ENCODE peak calls at places on chromosomes 3 and 15, in four cellular contexts. Y, T, M and S are unnamed samples.

GRCh38 chr3:156637480-156638022 is 36.8 kb upstream of the TIPARP start:
- DNase-seq in Y (no peak), T (no peak), M (no peak), S (no peak)

GRCh38 chr3:42507751-42508335 is 5.4 kb downstream of the VIPR1 start:
- DNase-seq in Y (no peak), T (no peak), M (no peak), S (no peak)

GRCh38 chr15:42282926-42283325 is 9.7 kb upstream of the TMEM87A start:
- DNase-seq in Y (no peak), T (no peak), M (no peak), S (no peak)

GRCh38 chr3:97952280-97952679 is 20.0 kb downstream of the RIOX2 start:
- DNase-seq in Y (peak; percentile 74), T (no peak), M (no peak), S (no peak)

GRCh38 chr3:112416391-112417212 is 82.7 kb downstream of the BTLA start:
- DNase-seq in Y (no peak), T (no peak), M (peak; percentile 50), S (no peak)

GRCh38 chr3:185716436-185717090 is 108.3 kb downstream of the IGF2BP2 start:
- DNase-seq in Y (no peak), T (no peak), M (no peak), S (no peak)

GRCh38 chr3:46710671-46711295 is 6.9 kb downstream of the PRSS50 start:
- DNase-seq in Y (no peak), T (no peak), M (no peak), S (no peak)

GRCh38 chr3:190180268-190180667 is 59.6 kb upstream of the P3H2 start:
- DNase-seq in Y (peak; percentile 78), T (no peak), M (no peak), S (no peak)

GRCh38 chr3:188827593-188827992 is 344.2 kb upstream of the TPRG1 start:
- DNase-seq in Y (peak; percentile 21), T (no peak), M (no peak), S (no peak)

GRCh38 chr3:48016336-48016973 is at the start of gene MAP4:
- DNase-seq in Y (peak; percentile 34), T (peak; percentile 70), M (no peak), S (no peak)

GRCh38 chr3:191085091-191085490 is 114.0 kb upstream of the OSTN start:
- DNase-seq in Y (peak; percentile 9), T (no peak), M (no peak), S (no peak)

GRCh38 chr3:176814252-176814651 is 383.0 kb downstream of the TBL1XR1 start:
- DNase-seq in Y (peak; percentile 43), T (peak; percentile 74), M (peak; percentile 76), S (no peak)

GRCh38 chr3:171176244-171176925 is 149.9 kb upstream of the SLC2A2 start:
- DNase-seq in Y (no peak), T (no peak), M (no peak), S (no peak)

GRCh38 chr3:71542548-71543370 is 40.8 kb downstream of the FOXP1 start:
- DNase-seq in Y (peak; percentile 92), T (peak; percentile 87), M (no peak), S (no peak)

GRCh38 chr3:160133757-160134156 is 91.5 kb upstream of the C3orf80 start:
- DNase-seq in Y (no peak), T (peak; percentile 29), M (peak; percentile 19), S (no peak)

GRCh38 chr3:41650406-41650805 is 311.5 kb downstream of the ULK4 start:
- DNase-seq in Y (no peak), T (no peak), M (no peak), S (no peak)

GRCh38 chr3:149453140-149453805 is 21.2 kb upstream of the TM4SF4 start:
- DNase-seq in Y (no peak), T (no peak), M (no peak), S (no peak)

GRCh38 chr3:104452697-104453096 is 914.0 kb upstream of the ALCAM start:
- DNase-seq in Y (no peak), T (no peak), M (no peak), S (no peak)

GRCh38 chr3:141795311-141795710 is 32.1 kb downstream of the GRK7 start:
- DNase-seq in Y (no peak), T (no peak), M (no peak), S (no peak)

GRCh38 chr3:46489875-46490274 is 7.9 kb upstream of the RTP3 start:
- DNase-seq in Y (peak; percentile 96), T (no peak), M (no peak), S (no peak)

GRCh38 chr3:43759297-43759782 is 68.6 kb downstream of the ABHD5 start:
- DNase-seq in Y (peak; percentile 87), T (peak; percentile 50), M (peak; percentile 13), S (no peak)

DNA sequence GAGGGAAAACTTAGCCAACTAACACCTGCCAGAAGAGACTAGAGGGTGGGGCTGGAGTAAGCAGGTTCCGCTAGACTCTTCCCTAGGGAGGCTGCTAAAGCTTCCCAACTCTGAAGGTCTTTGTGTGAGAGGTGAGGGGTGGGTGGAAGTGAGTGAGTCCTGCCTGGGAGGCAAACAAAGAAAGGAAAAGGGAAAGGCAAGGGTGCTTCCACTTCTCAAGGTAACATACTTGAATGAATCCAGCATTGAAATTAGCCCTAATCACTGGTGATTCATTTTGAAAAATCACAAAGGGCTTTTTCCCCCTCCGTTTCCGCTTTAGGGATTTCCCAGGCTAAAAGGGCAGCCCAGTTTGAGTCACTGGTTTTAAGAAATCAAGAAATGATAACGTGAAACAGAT is 220.5 kb upstream of the ADAMTS9 start:
- DNase-seq in Y (peak; percentile 36), T (no peak), M (no peak), S (no peak)
- TF ChIP-seq CHD1 in Y (no peak), T (no peak), M (no peak), S (no peak)

GRCh38 chr3:29755416-29755815 is 474.5 kb downstream of the RBMS3 start:
- DNase-seq in Y (no peak), T (no peak), M (no peak), S (no peak)

GRCh38 chr3:29759443-29760033 is 478.7 kb downstream of the RBMS3 start:
- DNase-seq in Y (peak; percentile 21), T (no peak), M (no peak), S (no peak)

GRCh38 chr3:29757054-29757777 is 476.3 kb downstream of the RBMS3 start:
- DNase-seq in Y (peak; percentile 54), T (no peak), M (no peak), S (no peak)

GRCh38 chr3:29759021-29759359 is 478.1 kb downstream of the RBMS3 start:
- DNase-seq in Y (peak; percentile 80), T (no peak), M (no peak), S (no peak)

DNA sequence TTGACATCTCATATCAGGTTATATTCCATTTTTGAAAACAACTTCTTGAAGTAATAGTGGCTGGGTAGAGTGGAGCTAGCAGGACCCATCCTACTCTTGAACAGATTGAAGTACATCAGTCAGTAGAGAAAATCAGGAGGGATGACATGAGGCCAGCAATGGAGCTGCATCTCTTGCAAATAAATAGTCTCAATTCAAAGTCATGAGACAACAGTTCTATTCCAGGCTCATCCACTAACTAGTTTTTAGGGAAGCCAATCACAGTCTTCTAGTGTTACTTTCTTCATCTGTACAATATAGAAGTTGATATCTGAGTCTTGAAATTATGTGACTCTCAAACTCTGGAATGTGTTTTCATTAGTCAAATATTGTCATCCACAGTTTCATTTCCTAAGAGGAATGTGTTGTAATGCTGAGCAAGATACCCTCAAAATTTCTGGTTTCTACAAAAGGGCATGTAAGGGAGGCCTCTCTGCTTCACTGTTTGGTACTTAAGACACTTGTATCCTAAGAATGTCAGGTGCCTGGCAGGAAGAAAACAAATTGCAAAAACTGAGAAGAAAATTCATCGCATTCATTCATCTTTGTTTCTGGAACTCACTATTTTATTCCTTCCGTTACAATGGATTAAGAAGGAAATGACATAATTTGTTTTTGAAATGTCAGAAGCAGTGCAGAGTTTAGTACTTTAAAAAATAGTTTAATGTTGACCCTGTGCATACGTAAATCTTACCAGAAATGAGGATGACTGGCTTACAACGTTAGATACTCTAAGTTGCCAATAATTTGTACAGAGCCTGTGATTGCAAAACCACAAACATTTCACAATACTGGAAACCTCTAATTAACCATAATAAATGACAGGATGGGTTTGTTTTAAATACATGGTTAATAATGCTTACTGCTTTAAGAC is 477.5 kb downstream of the RBMS3 start:
- DNase-seq in Y (peak; percentile 85), T (no peak), M (no peak), S (no peak)
- TF ChIP-seq CHD1 in Y (no peak), T (no peak), M (no peak), S (no peak)

GRCh38 chr15:91863621-91864255 is 10.2 kb downstream of the SLCO3A1 start:
- DNase-seq in Y (no peak), T (no peak), M (no peak), S (no peak)

GRCh38 chr15:91865903-91866302 is 12.4 kb downstream of the SLCO3A1 start:
- DNase-seq in Y (peak; percentile 40), T (no peak), M (no peak), S (no peak)

GRCh38 chr15:91862891-91863520 is 9.5 kb downstream of the SLCO3A1 start:
- DNase-seq in Y (no peak), T (no peak), M (no peak), S (no peak)

GRCh38 chr15:91865486-91865885 is 12.0 kb downstream of the SLCO3A1 start:
- DNase-seq in Y (no peak), T (no peak), M (no peak), S (no peak)

GRCh38 chr15:91864669-91865068 is 11.2 kb downstream of the SLCO3A1 start:
- DNase-seq in Y (no peak), T (no peak), M (no peak), S (no peak)
- TF ChIP-seq CHD1 in Y (no peak), T (no peak), M (no peak), S (no peak)

DNA sequence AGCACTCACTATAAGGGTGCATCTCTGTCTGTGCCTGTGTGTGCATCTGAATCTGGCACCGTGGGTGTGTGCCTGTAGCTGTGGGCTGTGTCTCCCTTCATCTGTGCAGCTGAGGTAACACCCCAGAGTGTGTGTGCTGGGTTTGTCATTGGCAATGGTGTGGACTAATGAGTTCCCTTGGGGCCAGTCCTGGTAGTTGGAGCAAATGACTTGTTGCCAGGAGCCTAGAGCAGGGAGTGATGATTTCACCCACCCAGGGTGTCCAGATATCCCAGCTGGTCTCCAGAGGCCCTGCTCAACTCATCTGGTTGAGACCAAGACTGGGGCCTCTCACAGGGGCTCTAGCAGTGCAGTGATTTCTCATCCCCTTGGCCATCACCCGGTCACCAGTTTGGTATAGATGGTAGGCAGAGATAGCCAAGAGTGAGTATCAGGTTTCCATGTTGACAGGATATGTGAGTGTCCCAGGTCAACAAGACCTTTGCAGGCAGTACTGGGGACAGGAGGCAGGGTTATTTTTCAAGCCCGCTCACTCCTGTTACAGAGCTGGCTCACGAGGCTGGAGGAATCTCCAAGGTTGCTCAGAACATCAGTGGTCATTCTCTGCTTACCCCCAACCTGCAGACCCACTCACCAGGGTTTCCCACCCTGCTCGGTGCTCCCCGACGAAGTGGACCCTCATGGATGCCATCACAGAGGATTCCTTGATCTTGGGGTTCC is 4.1 kb upstream of the HDAC11 start:
- DNase-seq in Y (no peak), T (no peak), M (no peak), S (no peak)
- TF ChIP-seq CHD1 in Y (no peak), T (no peak), M (no peak), S (no peak)